ENCODE peak calls at places on chromosome 15, in six cellular contexts. E is ascending aorta; U is IMR-90; Y is GM12891; X is caudate nucleus; B is stimulated activated CD4-positive, alpha-beta T cell treated with anti-CD3 and anti-CD28 coated beads, TNF-alpha, amount 100 ng/mL, for 1 hour. G is an unnamed sample.

GRCh38 chr15:48693474-48693873 is 48.0 kb upstream of the FBN1 start:
- DNase-seq in E (no peak), U (peak), Y (no peak), X (no peak), B (no peak), G (no peak)

GRCh38 chr15:61742591-61742990 is 317.7 kb downstream of the VPS13C start:
- DNase-seq in E (no peak), U (no peak), Y (no peak), X (no peak), B (no peak), G (no peak)

GRCh38 chr15:70050970-70051369 is 46.7 kb downstream of the TLE3 start:
- DNase-seq in E (no peak), U (no peak), Y (no peak), X (no peak), B (no peak), G (no peak)

GRCh38 chr15:87863152-87863551 is 393.4 kb downstream of the NTRK3 start:
- DNase-seq in E (no peak), U (peak), Y (no peak), X (no peak), B (no peak), G (no peak)

GRCh38 chr15:61032600-61033286 is 196.4 kb downstream of the RORA start:
- DNase-seq in E (no peak), U (no peak), Y (no peak), X (no peak), B (no peak), G (no peak)

GRCh38 chr15:38895326-38896282 is 331.0 kb upstream of the RASGRP1 start:
- DNase-seq in E (no peak), U (peak), Y (no peak), X (no peak), B (no peak), G (no peak)

GRCh38 chr15:60551147-60551780 is 72.3 kb upstream of the ICE2 start:
- DNase-seq in E (no peak), U (no peak), Y (no peak), X (no peak), B (no peak), G (no peak)

GRCh38 chr15:37134699-37135131 is 34.4 kb upstream of the MEIS2 start:
- DNase-seq in E (no peak), U (peak), Y (no peak), X (no peak), B (no peak), G (no peak)

GRCh38 chr15:92809880-92810361 is 90.2 kb upstream of the CHD2 start:
- DNase-seq in E (no peak), U (peak), Y (no peak), X (no peak), B (no peak), G (no peak)

GRCh38 chr15:71780349-71780976 is 29.9 kb upstream of the NR2E3 start:
- DNase-seq in E (no peak), U (peak), Y (peak), X (no peak), B (no peak), G (no peak)

GRCh38 chr15:60003243-60004018 is 680 bp upstream of the FOXB1 start:
- DNase-seq in E (no peak), U (no peak), Y (no peak), X (no peak), B (no peak), G (no peak)

GRCh38 chr15:82132742-82133141 is 86.9 kb upstream of the MEX3B start:
- DNase-seq in E (no peak), U (peak), Y (no peak), X (no peak), B (no peak), G (no peak)

GRCh38 chr15:29695486-29696167 is 126.6 kb downstream of the TJP1 start:
- DNase-seq in E (no peak), U (no peak), Y (no peak), X (no peak), B (no peak), G (no peak)

GRCh38 chr15:64842986-64843561 is 1.4 kb downstream of the PLEKHO2 start:
- DNase-seq in E (no peak), U (peak), Y (no peak), X (no peak), B (no peak), G (no peak)

GRCh38 chr15:84400820-84401219 is 165.2 kb downstream of the GOLGA6L4 start:
- DNase-seq in E (no peak), U (no peak), Y (no peak), X (no peak), B (no peak), G (no peak)

GRCh38 chr15:46681901-46682300 is 1035.4 kb upstream of the SEMA6D start:
- DNase-seq in E (no peak), U (no peak), Y (no peak), X (no peak), B (no peak), G (no peak)

GRCh38 chr15:63986751-63987341 is 59.4 kb downstream of the DAPK2 start:
- DNase-seq in E (no peak), U (no peak), Y (no peak), X (no peak), B (no peak), G (no peak)

GRCh38 chr15:64334530-64334929 is 21.4 kb downstream of the CSNK1G1 start:
- DNase-seq in E (no peak), U (no peak), Y (no peak), X (no peak), B (no peak), G (peak)

GRCh38 chr15:81410318-81410753 is 36.3 kb upstream of the TMC3 start:
- DNase-seq in E (no peak), U (peak), Y (peak), X (no peak), B (no peak), G (no peak)

GRCh38 chr15:88938802-88939485 is 25.8 kb upstream of the MFGE8 start:
- DNase-seq in E (no peak), U (no peak), Y (no peak), X (no peak), B (no peak), G (no peak)

GRCh38 chr15:81155375-81156218 is 21.5 kb downstream of the CFAP161 start:
- DNase-seq in E (no peak), U (peak), Y (no peak), X (no peak), B (no peak), G (no peak)

GRCh38 chr15:67142142-67143092 is 77.0 kb downstream of the SMAD3 start:
- DNase-seq in E (no peak), U (peak), Y (no peak), X (no peak), B (no peak), G (no peak)

GRCh38 chr15:49168026-49168425 is 2.0 kb upstream of the GALK2 start:
- DNase-seq in E (no peak), U (no peak), Y (no peak), X (no peak), B (no peak), G (no peak)

GRCh38 chr15:79682285-79682684 is 214.5 kb downstream of the MTHFS start:
- DNase-seq in E (no peak), U (peak), Y (no peak), X (no peak), B (no peak), G (no peak)